ENCODE peak calls at places on chromosome 11, in four cellular contexts. X, J, E and O are unnamed samples.
A peak's percentile ranks its signal among the peaks of the same experiment; 100 is the strongest.

GRCh38 chr11:106369224-106369623 is 291.8 kb downstream of the AASDHPPT start:
- DNase-seq in E (no peak), J (no peak), X (no peak), O (no peak)

GRCh38 chr11:71934213-71934612 is 5.4 kb downstream of the RNF121 start:
- DNase-seq in X (no peak), J (no peak), E (no peak), O (no peak)

GRCh38 chr11:83006877-83007330 is 64.8 kb downstream of the RAB30 start:
- DNase-seq in E (no peak), J (no peak), X (no peak), O (no peak)

GRCh38 chr11:26087095-26087935 is 244.6 kb upstream of the ANO3 start:
- DNase-seq in E (no peak), J (no peak), X (no peak), O (no peak)

GRCh38 chr11:11841605-11842425 is at the start of gene USP47:
- DNase-seq in E (peak; percentile 74), X (peak; percentile 77), J (peak; percentile 96), O (peak; percentile 74)

GRCh38 chr11:85316967-85317366 is 310.2 kb downstream of the DLG2 start:
- DNase-seq in X (no peak), J (no peak), E (no peak), O (no peak)

GRCh38 chr11:76524919-76525318 is 80.1 kb downstream of the EMSY start:
- DNase-seq in X (no peak), E (no peak), J (no peak), O (peak; percentile 42)

GRCh38 chr11:74929431-74930363 is 19.2 kb downstream of the XRRA1 start:
- DNase-seq in E (peak; percentile 45), X (peak; percentile 60), J (peak; percentile 66), O (peak; percentile 89)

GRCh38 chr11:13215157-13215556 is 62.4 kb upstream of the BMAL1 start:
- DNase-seq in E (no peak), J (no peak), X (peak; percentile 71), O (no peak)

GRCh38 chr11:64597671-64598101 is 6.7 kb downstream of the SLC22A12 start:
- DNase-seq in J (no peak), X (no peak), E (no peak), O (no peak)

GRCh38 chr11:128180446-128181089 is 406.8 kb downstream of the ETS1 start:
- DNase-seq in J (no peak), E (no peak), X (peak; percentile 28), O (no peak)

GRCh38 chr11:64996710-64997380 is at the start of gene BATF2:
- DNase-seq in X (peak; percentile 89), J (peak; percentile 78), E (peak; percentile 87), O (peak; percentile 94)

GRCh38 chr11:66280428-66280827 is 2.5 kb downstream of the CNIH2 start:
- DNase-seq in X (no peak), E (no peak), J (no peak), O (no peak)

GRCh38 chr11:68528630-68529029 is 68.1 kb downstream of the PPP6R3 start:
- DNase-seq in J (no peak), E (no peak), X (no peak), O (no peak)

GRCh38 chr11:10657308-10658271 is 36.0 kb downstream of the IRAG1 start:
- DNase-seq in X (no peak), J (no peak), E (no peak), O (no peak)

GRCh38 chr11:69157156-69157821 is 1.6 kb downstream of the SMIM38 start:
- DNase-seq in J (no peak), E (peak; percentile 57), X (no peak), O (peak; percentile 91)

GRCh38 chr11:61007971-61008896 is 36.8 kb downstream of the CD6 start:
- DNase-seq in X (peak; percentile 58), E (peak; percentile 37), J (peak; percentile 93), O (no peak)

GRCh38 chr11:65927904-65928397 is 8.7 kb downstream of the DRAP1 start:
- DNase-seq in X (no peak), J (no peak), E (peak; percentile 14), O (no peak)

GRCh38 chr11:10394229-10395100 is 60.6 kb upstream of the AMPD3 start:
- DNase-seq in J (peak; percentile 10), X (peak; percentile 80), E (no peak), O (peak; percentile 62)

GRCh38 chr11:95913830-95914229 is 10.1 kb downstream of the MTMR2 start:
- DNase-seq in J (no peak), E (no peak), X (no peak), O (no peak)

GRCh38 chr11:114317738-114318137 is 21.5 kb downstream of the NNMT start:
- DNase-seq in E (no peak), X (no peak), J (peak; percentile 58), O (no peak)

GRCh38 chr11:72100462-72100861 is 2.6 kb downstream of the LAMTOR1 start:
- DNase-seq in J (no peak), E (peak; percentile 50), X (no peak), O (no peak)

GRCh38 chr11:32094931-32095330 is 4.1 kb downstream of the RCN1 start:
- DNase-seq in X (no peak), E (no peak), J (no peak), O (no peak)

DNA sequence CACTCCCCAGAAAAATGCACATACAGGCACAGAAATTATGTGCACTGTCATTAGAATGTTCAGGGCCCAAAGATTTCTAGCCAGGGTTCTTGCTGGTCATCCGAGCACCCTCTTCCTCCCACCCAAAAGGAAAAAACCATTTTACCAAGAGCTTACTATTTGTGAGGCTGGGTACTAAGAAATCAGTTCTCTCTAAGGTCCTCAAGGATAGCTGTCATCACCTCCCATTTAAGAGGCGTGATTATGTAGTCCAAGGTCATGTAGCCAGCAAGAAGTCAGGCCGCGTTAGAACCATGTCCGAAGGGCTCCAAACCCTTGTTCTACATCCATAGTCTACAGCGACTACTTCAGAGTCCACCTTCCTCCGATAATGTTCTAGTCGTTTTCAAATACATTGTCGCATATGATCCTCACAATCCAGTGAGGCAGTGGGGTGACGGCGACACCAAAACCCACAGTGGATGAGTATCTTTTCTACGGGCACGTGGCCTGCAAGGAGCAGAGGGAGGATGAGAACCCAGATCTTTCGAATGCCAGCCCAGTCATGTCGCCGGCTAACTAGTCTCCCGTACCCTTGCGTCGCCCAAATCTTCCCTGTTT is 634 bp downstream of the TIMM8B start:
- DNase-seq in X (peak; percentile 28), J (peak; percentile 50), E (peak; percentile 33), O (no peak)
- TF ChIP-seq PHF8 in X (no peak), J (no peak), E (no peak), O (no peak)

DNA sequence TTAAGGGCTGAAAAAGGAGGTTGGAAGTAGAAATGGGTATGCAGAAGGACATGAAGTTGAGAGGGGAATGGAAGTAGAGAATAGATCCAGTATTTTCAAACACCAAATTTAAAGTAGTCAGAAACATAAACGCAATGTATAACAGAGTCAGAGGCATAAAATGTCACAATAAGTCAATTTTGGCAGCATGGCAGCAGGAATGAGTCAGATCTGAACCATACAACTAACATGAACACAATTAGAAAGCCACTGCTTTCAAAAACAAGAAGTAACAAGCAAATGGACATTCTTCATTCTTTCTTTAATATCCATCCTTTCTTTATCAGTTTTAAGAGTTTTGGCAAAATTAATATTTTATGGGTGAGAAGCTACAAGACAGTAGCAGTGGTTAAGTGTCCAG is 2.5 kb downstream of the CHORDC1 start:
- DNase-seq in J (no peak), E (no peak), X (peak; percentile 7), O (no peak)
- TF ChIP-seq PHF8 in J (no peak), E (no peak), X (no peak), O (no peak)

DNA sequence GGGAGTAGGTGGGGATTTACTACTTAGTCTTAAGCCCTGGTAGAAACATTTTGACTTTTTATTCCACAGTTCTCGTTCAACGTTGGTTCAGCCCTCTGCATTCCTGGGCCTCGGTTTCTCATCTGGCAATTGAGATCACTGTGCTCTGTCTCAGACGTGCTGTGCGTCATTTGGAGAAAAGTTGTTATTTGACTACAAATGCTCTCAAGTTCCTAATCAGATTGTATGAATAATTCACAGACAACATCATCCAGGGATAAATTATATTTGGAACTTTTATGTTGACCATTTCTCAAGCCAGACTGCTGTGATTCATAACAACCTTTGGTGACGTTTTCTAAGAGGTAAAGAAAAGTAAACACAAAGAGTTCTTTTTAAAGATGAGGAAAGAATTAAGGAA is 69.2 kb downstream of the BLID start:
- DNase-seq in E (no peak), X (no peak), J (no peak), O (no peak)
- TF ChIP-seq PHF8 in E (no peak), X (no peak), J (no peak), O (no peak)

GRCh38 chr11:1326435-1327063 is 17.1 kb upstream of the TOLLIP start:
- DNase-seq in X (no peak), E (no peak), J (no peak), O (no peak)

GRCh38 chr11:1330473-1330872 is 21.0 kb upstream of the TOLLIP start:
- DNase-seq in J (no peak), E (no peak), X (no peak), O (no peak)

GRCh38 chr11:1323779-1324178 is 14.3 kb upstream of the TOLLIP start:
- DNase-seq in X (no peak), E (no peak), J (no peak), O (no peak)

GRCh38 chr11:1327064-1327460 is 17.6 kb upstream of the TOLLIP start:
- DNase-seq in X (no peak), E (no peak), J (no peak), O (no peak)
- TF ChIP-seq PHF8 in X (no peak), E (no peak), J (no peak), O (no peak)

GRCh38 chr11:115984228-115984627 is 480.0 kb upstream of the CADM1 start:
- DNase-seq in E (no peak), X (no peak), J (no peak), O (no peak)

GRCh38 chr11:115980336-115980735 is 476.1 kb upstream of the CADM1 start:
- DNase-seq in X (no peak), E (no peak), J (no peak), O (no peak)

GRCh38 chr11:115982666-115983065 is 478.5 kb upstream of the CADM1 start:
- DNase-seq in X (no peak), J (no peak), E (no peak), O (no peak)

GRCh38 chr11:115981814-115982471 is 477.7 kb upstream of the CADM1 start:
- DNase-seq in E (no peak), J (no peak), X (no peak), O (no peak)

DNA sequence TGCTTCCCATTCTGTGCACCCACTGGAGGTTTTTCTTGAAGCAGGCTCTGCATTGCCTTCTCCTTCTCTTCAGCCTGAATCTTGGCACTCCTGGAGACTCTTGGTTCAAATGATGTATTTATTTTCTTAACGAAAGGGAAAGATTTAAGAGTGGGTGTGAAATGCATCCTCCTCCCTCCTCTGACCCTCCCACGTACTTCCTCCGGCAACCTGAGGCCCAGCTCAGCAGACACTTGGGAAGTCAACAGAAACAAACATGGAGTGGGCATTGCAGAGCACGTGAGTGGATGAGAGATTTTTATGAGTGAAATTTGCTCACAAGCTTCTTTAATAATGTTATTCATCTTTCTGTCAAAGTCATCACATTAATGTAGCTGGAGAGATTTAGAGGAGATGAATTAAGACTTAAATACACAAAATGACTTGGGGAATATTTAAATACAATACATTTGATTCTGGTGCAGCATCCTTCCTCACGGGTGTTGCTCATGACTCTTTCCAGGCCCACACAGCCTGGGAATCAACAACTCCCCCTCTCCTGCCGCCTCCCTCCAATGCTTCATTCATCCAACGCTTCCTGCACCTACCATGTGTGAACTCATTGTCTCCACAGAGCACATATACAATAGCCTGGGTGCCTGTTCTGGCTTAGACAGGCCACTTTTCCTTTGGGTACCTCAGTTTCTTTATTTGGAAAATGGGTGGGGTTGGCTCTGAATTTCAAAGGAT is 476.7 kb upstream of the CADM1 start:
- DNase-seq in J (no peak), X (no peak), E (no peak), O (no peak)
- TF ChIP-seq PHF8 in J (no peak), X (no peak), E (no peak), O (no peak)